ENCODE peak calls at places on chromosomes 5 and 9, in five cellular contexts. G, S, Z, U and C are unnamed samples.
A peak's percentile ranks its signal among the peaks of the same experiment; 100 is the strongest.

GRCh38 chr9:136607334-136607919 is 55.3 kb upstream of the EGFL7 start:
- DNase-seq in G (no peak), S (no peak), Z (no peak), U (no peak), C (no peak)

GRCh38 chr5:73446631-73447233 is 1.8 kb downstream of the FOXD1 start:
- DNase-seq in G (no peak), S (peak; percentile 17), Z (no peak), U (no peak), C (no peak)

GRCh38 chr5:164094321-164094720 is 588.9 kb downstream of the MAT2B start:
- DNase-seq in G (no peak), S (no peak), Z (no peak), U (no peak), C (no peak)

GRCh38 chr9:13295556-13295955 is 16.1 kb upstream of the MPDZ start:
- DNase-seq in G (no peak), S (no peak), Z (no peak), U (no peak), C (no peak)

GRCh38 chr5:180718810-180719453 is 20.9 kb downstream of the OR2Y1 start:
- DNase-seq in G (no peak), S (peak; percentile 29), Z (peak; percentile 18), U (peak; percentile 14), C (no peak)

GRCh38 chr9:108534741-108535140 is 321.0 kb downstream of the ACTL7B start:
- DNase-seq in G (no peak), S (peak; percentile 84), Z (no peak), U (peak; percentile 54), C (peak; percentile 50)

GRCh38 chr5:113617191-113617796 is 103.8 kb downstream of the YTHDC2 start:
- DNase-seq in G (no peak), S (no peak), Z (no peak), U (no peak), C (no peak)

GRCh38 chr9:5042661-5043178 is 57.6 kb downstream of the JAK2 start:
- DNase-seq in G (no peak), S (no peak), Z (no peak), U (no peak), C (no peak)

GRCh38 chr9:135012166-135012565 is 75.3 kb upstream of the OLFM1 start:
- DNase-seq in G (no peak), S (no peak), Z (no peak), U (no peak), C (no peak)

GRCh38 chr9:110089681-110090370 is 118.1 kb downstream of the C9orf152 start:
- DNase-seq in G (no peak), S (no peak), Z (no peak), U (no peak), C (no peak)

GRCh38 chr5:10536931-10537579 is 26.8 kb upstream of the ANKRD33B start:
- DNase-seq in G (no peak), S (no peak), Z (no peak), U (no peak), C (no peak)

GRCh38 chr9:74838351-74838750 is 49.4 kb downstream of the TRPM6 start:
- DNase-seq in G (no peak), S (no peak), Z (no peak), U (no peak), C (no peak)

GRCh38 chr5:56178823-56179222 is 54.3 kb downstream of the ANKRD55 start:
- DNase-seq in G (no peak), S (no peak), Z (no peak), U (no peak), C (no peak)

GRCh38 chr5:159184858-159185381 is 24.4 kb downstream of the RNF145 start:
- DNase-seq in G (no peak), S (peak; percentile 87), Z (no peak), U (peak; percentile 58), C (no peak)

GRCh38 chr5:154444559-154445421 is 1.0 kb upstream of the SAP30L start:
- DNase-seq in G (peak; percentile 40), S (no peak), Z (no peak), U (no peak), C (no peak)

GRCh38 chr5:69238760-69239251 is 4.1 kb downstream of the CDK7 start:
- DNase-seq in G (no peak), S (peak; percentile 80), Z (no peak), U (no peak), C (peak; percentile 77)

GRCh38 chr5:38420246-38420645 is 136.2 kb downstream of the LIFR start:
- DNase-seq in G (no peak), S (no peak), Z (no peak), U (no peak), C (no peak)

GRCh38 chr9:88236531-88237453 is 98.5 kb upstream of the SPATA31C2 start:
- DNase-seq in G (peak; percentile 79), S (no peak), Z (no peak), U (no peak), C (no peak)

GRCh38 chr5:138463335-138464017 is 1.8 kb upstream of the EGR1 start:
- DNase-seq in G (peak; percentile 71), S (no peak), Z (no peak), U (peak; percentile 80), C (no peak)

GRCh38 chr9:137480686-137481683 is 21.9 kb upstream of the NSMF start:
- DNase-seq in G (peak; percentile 35), S (no peak), Z (no peak), U (no peak), C (no peak)

GRCh38 chr5:169804861-169805260 is 167.8 kb downstream of the DOCK2 start:
- DNase-seq in G (no peak), S (peak; percentile 71), Z (no peak), U (peak; percentile 32), C (peak; percentile 33)

GRCh38 chr5:180850434-180851078 is 10.5 kb downstream of the ZFP62 start:
- DNase-seq in G (no peak), S (no peak), Z (no peak), U (no peak), C (no peak)

GRCh38 chr5:137201876-137202275 is 297.2 kb downstream of the SPOCK1 start:
- DNase-seq in G (no peak), S (peak; percentile 12), Z (no peak), U (peak; percentile 98), C (peak; percentile 70)

GRCh38 chr5:131821221-131821620 is 24.4 kb upstream of the FNIP1 start:
- DNase-seq in G (no peak), S (no peak), Z (no peak), U (no peak), C (no peak)

GRCh38 chr9:136339173-136339957 is 12.0 kb downstream of the GPSM1 start:
- DNase-seq in G (no peak), S (peak; percentile 59), Z (peak; percentile 38), U (no peak), C (no peak)

GRCh38 chr5:86101966-86102365 is 515.8 kb upstream of the COX7C start:
- DNase-seq in G (no peak), S (no peak), Z (no peak), U (no peak), C (no peak)

GRCh38 chr5:78621269-78621871 is 27.2 kb downstream of the LHFPL2 start:
- DNase-seq in G (no peak), S (peak; percentile 31), Z (no peak), U (no peak), C (no peak)

GRCh38 chr5:180201051-180201987 is 7.7 kb downstream of the RASGEF1C start:
- DNase-seq in G (no peak), S (no peak), Z (no peak), U (no peak), C (no peak)

GRCh38 chr5:90518666-90519065 is 10.7 kb downstream of the LYSMD3 start:
- DNase-seq in G (no peak), S (no peak), Z (no peak), U (no peak), C (no peak)

GRCh38 chr9:4762108-4762888 is 21.3 kb upstream of the AK3 start:
- DNase-seq in G (peak; percentile 77), S (peak; percentile 73), Z (peak; percentile 50), U (peak; percentile 54), C (no peak)

GRCh38 chr5:34930527-34930844 is 1.1 kb downstream of the DNAJC21 start:
- DNase-seq in G (no peak), S (no peak), Z (no peak), U (no peak), C (no peak)

GRCh38 chr5:73464016-73464745 is 15.6 kb upstream of the FOXD1 start:
- DNase-seq in G (no peak), S (peak; percentile 79), Z (no peak), U (peak; percentile 79), C (no peak)

GRCh38 chr5:24059006-24059405 is 551.6 kb downstream of the PRDM9 start:
- DNase-seq in G (no peak), S (peak; percentile 29), Z (no peak), U (no peak), C (no peak)

GRCh38 chr5:73418244-73418691 is 30.3 kb downstream of the FOXD1 start:
- DNase-seq in G (no peak), S (peak; percentile 49), Z (no peak), U (no peak), C (no peak)

GRCh38 chr5:10301266-10301665 is 6.4 kb downstream of the CMBL start:
- DNase-seq in G (no peak), S (no peak), Z (no peak), U (no peak), C (no peak)

GRCh38 chr9:128587453-128587852 is 35.1 kb downstream of the SPTAN1 start:
- DNase-seq in G (no peak), S (no peak), Z (no peak), U (no peak), C (no peak)

GRCh38 chr9:98971168-98971914 is 27.6 kb downstream of the COL15A1 start:
- DNase-seq in G (peak; percentile 40), S (peak; percentile 80), Z (no peak), U (peak; percentile 36), C (no peak)

GRCh38 chr9:96136992-96137665 is 164.8 kb downstream of the HSD17B3 start:
- DNase-seq in G (peak; percentile 67), S (peak; percentile 84), Z (no peak), U (peak; percentile 45), C (peak; percentile 31)